ENCODE peak calls at places on chromosome 20, in eight cellular contexts. Y is neuronal stem cell; G is heart left ventricle; L is CD8-positive, alpha-beta T cell; W is thyroid gland; U is right cardiac atrium; P is CD4-positive, alpha-beta T cell; Z is lower lobe of right lung. O is an unnamed sample.
A peak's percentile ranks its signal among the peaks of the same experiment; 100 is the strongest.

GRCh38 chr20:47328841-47329448 is 27.6 kb downstream of the ZMYND8 start:
- DNase-seq in W (no peak), Z (peak; percentile 20), L (no peak), U (no peak), P (no peak), Y (no peak), G (peak; percentile 41), O (peak; percentile 57)

GRCh38 chr20:58702859-58703648 is 10.5 kb downstream of the NPEPL1 start:
- DNase-seq in G (no peak), W (no peak), P (no peak), L (peak; percentile 9), Z (no peak), Y (no peak), U (no peak), O (no peak)

GRCh38 chr20:13788167-13788834 is 3.5 kb downstream of the NDUFAF5 start:
- DNase-seq in W (peak; percentile 27), G (no peak), U (no peak), L (peak; percentile 20), Z (no peak), P (peak; percentile 9), Y (peak; percentile 21), O (no peak)

GRCh38 chr20:25273541-25274358 is 25.9 kb downstream of the PYGB start:
- DNase-seq in G (peak; percentile 39), W (peak; percentile 0), L (no peak), Y (no peak), P (no peak), Z (peak; percentile 18), U (peak; percentile 58), O (no peak)

GRCh38 chr20:9829835-9830234 is 9.0 kb downstream of the PAK5 start:
- DNase-seq in U (no peak), L (no peak), Y (peak; percentile 5), Z (no peak), P (no peak), G (no peak), W (no peak), O (no peak)

GRCh38 chr20:55251170-55251569 is 754.1 kb downstream of the CBLN4 start:
- DNase-seq in P (no peak), G (no peak), Z (no peak), W (no peak), L (no peak), U (no peak), Y (no peak), O (no peak)

GRCh38 chr20:25223179-25223661 is 24.7 kb upstream of the PYGB start:
- DNase-seq in Z (no peak), Y (peak; percentile 37), G (no peak), L (no peak), W (no peak), U (no peak), P (no peak), O (no peak)

GRCh38 chr20:20412750-20413149 is 44.8 kb downstream of the INSM1 start:
- DNase-seq in Y (no peak), W (no peak), U (no peak), G (no peak), P (no peak), Z (no peak), L (no peak), O (no peak)

GRCh38 chr20:60473240-60473639 is 515.0 kb downstream of the CDH26 start:
- DNase-seq in U (no peak), Z (no peak), L (no peak), P (no peak), Y (no peak), G (no peak), W (no peak), O (no peak)

GRCh38 chr20:47992021-47992467 is 206.8 kb upstream of the SULF2 start:
- DNase-seq in Z (no peak), U (no peak), P (no peak), Y (no peak), G (no peak), L (no peak), W (no peak), O (no peak)

GRCh38 chr20:41776450-41776849 is 158.3 kb upstream of the CHD6 start:
- DNase-seq in P (no peak), U (no peak), Z (no peak), G (no peak), Y (no peak), L (no peak), W (no peak), O (no peak)

GRCh38 chr20:57040924-57041323 is 225.5 kb downstream of the BMP7 start:
- DNase-seq in G (no peak), U (no peak), W (no peak), L (no peak), Z (no peak), Y (no peak), P (no peak), O (no peak)

GRCh38 chr20:37990571-37991151 is 42.6 kb downstream of the TTI1 start:
- DNase-seq in P (peak; percentile 6), L (peak; percentile 50), Z (peak; percentile 82), G (peak; percentile 87), Y (no peak), U (peak; percentile 87), W (peak; percentile 27), O (no peak)

GRCh38 chr20:44523746-44524145 is 1.9 kb upstream of the SERINC3 start:
- DNase-seq in P (no peak), Y (no peak), U (no peak), G (no peak), Z (no peak), L (no peak), W (no peak), O (no peak)

GRCh38 chr20:61753196-61753942 is 312.3 kb downstream of the TAF4 start:
- DNase-seq in L (no peak), U (peak; percentile 11), Z (peak; percentile 8), P (no peak), Y (no peak), G (no peak), W (no peak), O (no peak)

GRCh38 chr20:1225729-1226313 is at the start of gene RAD21L1:
- DNase-seq in U (peak; percentile 92), Z (peak; percentile 80), W (peak; percentile 77), G (peak; percentile 81), P (peak; percentile 73), Y (peak; percentile 81), L (peak; percentile 78), O (peak; percentile 88)

GRCh38 chr20:40882173-40882572 is 146.4 kb upstream of the TOP1 start:
- DNase-seq in L (peak; percentile 17), U (no peak), Y (no peak), P (no peak), W (no peak), G (no peak), Z (no peak), O (no peak)

GRCh38 chr20:12941025-12941424 is 67.7 kb upstream of the SPTLC3 start:
- DNase-seq in P (no peak), W (no peak), U (no peak), L (no peak), Z (no peak), G (no peak), Y (no peak), O (no peak)

GRCh38 chr20:9978395-9979004 is 56.3 kb upstream of the ANKEF1 start:
- DNase-seq in G (no peak), P (no peak), Y (peak; percentile 47), W (peak; percentile 36), L (peak; percentile 35), Z (no peak), U (no peak), O (no peak)

GRCh38 chr20:2981646-2982045 is 61.8 kb upstream of the GNRH2 start:
- DNase-seq in Z (no peak), W (no peak), Y (no peak), U (no peak), L (no peak), G (no peak), P (no peak), O (no peak)

GRCh38 chr20:2984028-2984501 is 59.4 kb upstream of the GNRH2 start:
- DNase-seq in U (no peak), Y (no peak), W (no peak), P (no peak), L (no peak), Z (no peak), G (no peak), O (no peak)

GRCh38 chr20:2984956-2985661 is 58.3 kb upstream of the GNRH2 start:
- DNase-seq in Z (no peak), G (no peak), L (no peak), U (no peak), Y (no peak), P (no peak), W (no peak), O (no peak)

GRCh38 chr20:2986466-2986865 is 57.0 kb upstream of the GNRH2 start:
- DNase-seq in L (no peak), Z (no peak), Y (no peak), W (no peak), P (no peak), U (no peak), G (no peak), O (no peak)

DNA sequence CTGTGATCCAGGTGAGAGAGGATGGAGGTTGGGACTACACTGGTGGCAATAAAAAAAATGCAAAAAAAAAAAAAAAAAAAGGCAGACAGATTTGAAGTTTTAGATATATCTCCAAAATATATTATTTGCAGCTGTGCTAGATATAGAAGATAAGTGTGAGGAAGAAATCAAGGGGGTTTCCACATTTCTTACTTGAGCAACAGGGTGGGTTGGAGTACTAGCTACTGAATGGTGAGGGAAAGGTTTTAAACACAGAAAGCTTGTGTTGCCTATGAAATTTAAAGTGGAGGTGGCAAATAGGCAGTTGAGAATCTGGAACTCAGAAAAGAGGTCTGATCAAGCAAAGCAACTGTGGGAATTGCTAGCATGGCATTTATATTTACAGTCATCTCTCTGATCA is 59.9 kb upstream of the GNRH2 start:
- DNase-seq in G (no peak), L (no peak), Z (no peak), W (no peak), U (no peak), P (no peak), Y (no peak), O (no peak)
- H3K27ac ChIP-seq in G (no peak overlapping the region), L (no peak overlapping the region), Z (no peak overlapping the region), W (no peak overlapping the region), U (no peak overlapping the region), P (no peak overlapping the region), Y (no peak overlapping the region), O (no peak overlapping the region)

GRCh38 chr20:49636447-49636846 is 68.5 kb upstream of the PTGIS start:
- DNase-seq in Y (no peak), Z (peak; percentile 80), G (peak; percentile 87), L (no peak), U (peak; percentile 81), W (peak; percentile 51), P (no peak), O (no peak)
- H3K27ac ChIP-seq in Y (no peak overlapping the region), Z (no peak overlapping the region), G (peak overlapping the region; percentile 65), L (no peak overlapping the region), U (no peak overlapping the region), W (no peak overlapping the region), P (no peak overlapping the region), O (no peak overlapping the region)

DNA sequence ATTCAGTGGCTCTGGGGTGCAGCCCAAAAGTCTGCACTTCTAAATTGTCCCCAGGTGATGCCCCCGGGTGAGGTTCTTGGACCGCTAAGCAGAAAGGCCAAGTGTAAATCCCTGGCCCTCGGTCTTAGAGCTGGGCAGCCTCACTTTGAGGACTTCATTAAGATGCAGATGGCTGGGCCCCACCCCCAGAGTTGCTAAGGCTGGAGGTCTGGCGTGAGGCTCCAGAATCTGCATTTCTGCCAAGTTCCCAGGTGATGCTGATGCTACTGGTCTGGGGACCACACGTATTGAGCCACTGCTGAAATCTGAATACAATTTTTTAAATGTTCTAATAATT is 735 bp upstream of the SLC23A2 start:
- DNase-seq in Z (no peak), L (peak; percentile 11), G (no peak), P (no peak), Y (no peak), U (no peak), W (no peak), O (no peak)
- H3K27ac ChIP-seq in Z (no peak overlapping the region), L (no peak overlapping the region), G (no peak overlapping the region), P (no peak overlapping the region), Y (no peak overlapping the region), U (no peak overlapping the region), W (peak overlapping the region; percentile 20), O (no peak overlapping the region)

GRCh38 chr20:62795023-62795761 is 1.1 kb upstream of the MRGBP start:
- DNase-seq in Y (peak; percentile 51), G (peak; percentile 64), L (peak; percentile 68), W (peak; percentile 55), P (peak; percentile 67), Z (peak; percentile 67), U (peak; percentile 83), O (no peak)
- H3K27ac ChIP-seq in Y (no peak overlapping the region), G (peak overlapping the region; percentile 93), L (peak overlapping the region; percentile 74), W (peak overlapping the region; percentile 29), P (peak overlapping the region; percentile 77), Z (peak overlapping the region; percentile 93), U (peak overlapping the region; percentile 31), O (peak overlapping the region; percentile 82)